ENCODE peak calls at places on chromosomes 3 and 15, in nine cellular contexts. R is mucosa of descending colon; C is HS-27A; Z is nephron progenitor cell; K is ELR; I is T-helper 9 cell; G is RKO; H is GM19239; F is effector memory CD8-positive, alpha-beta T cell. S is an unnamed sample.
A peak's percentile ranks its signal among the peaks of the same experiment; 100 is the strongest.

GRCh38 chr3:63912768-63913588 is 795 bp upstream of the SCAANT1 start:
- DNase-seq in K (peak; percentile 74), F (peak; percentile 42), C (no peak), G (peak; percentile 64), H (peak; percentile 24), R (peak; percentile 70), Z (peak; percentile 20), I (peak; percentile 35), S (peak; percentile 18)

GRCh38 chr3:792651-793050 is 300.2 kb upstream of the CNTN6 start:
- DNase-seq in K (no peak), C (no peak), Z (peak; percentile 28), G (no peak), H (no peak), R (no peak), I (no peak), F (no peak), S (no peak)

GRCh38 chr3:188262913-188263683 is 109.1 kb downstream of the LPP start:
- DNase-seq in K (peak; percentile 96), C (peak; percentile 86), F (no peak), H (no peak), I (no peak), G (peak; percentile 97), Z (no peak), R (no peak), S (peak; percentile 93)

GRCh38 chr3:72977463-72977862 is 19.1 kb upstream of the PPP4R2 start:
- DNase-seq in Z (no peak), I (no peak), C (no peak), K (no peak), R (no peak), G (no peak), H (no peak), F (no peak), S (no peak)

GRCh38 chr3:24830230-24831152 is 335.8 kb upstream of the THRB start:
- DNase-seq in H (no peak), F (no peak), Z (peak; percentile 69), C (no peak), K (no peak), G (no peak), R (no peak), I (no peak), S (no peak)

GRCh38 chr3:64650096-64650622 is 37.6 kb downstream of the ADAMTS9 start:
- DNase-seq in C (no peak), H (no peak), F (no peak), I (no peak), K (no peak), R (no peak), G (no peak), Z (no peak), S (no peak)

GRCh38 chr15:76335851-76336253 is 721 bp upstream of the ISL2 start:
- DNase-seq in R (peak; percentile 16), K (peak; percentile 46), H (peak; percentile 21), G (no peak), I (no peak), C (no peak), Z (peak; percentile 13), F (no peak), S (no peak)

GRCh38 chr3:169545606-169546005 is 117.9 kb downstream of the MECOM start:
- DNase-seq in H (no peak), C (no peak), Z (no peak), R (no peak), I (no peak), F (no peak), K (no peak), G (no peak), S (no peak)

S was measured in A172.